ENCODE peak calls at places on chromosomes 7 and 10, in four cellular contexts. H, V, G and S are unnamed samples.

GRCh38 chr7:149317986-149318672 is 56.1 kb downstream of the ZNF783 start:
- DNase-seq in H (no peak), G (peak), V (no peak), S (no peak)

GRCh38 chr10:78727728-78728127 is 341.0 kb upstream of the ZMIZ1 start:
- DNase-seq in V (no peak), G (no peak), H (no peak), S (no peak)

GRCh38 chr7:116265881-116266280 is 55.5 kb downstream of the TES start:
- DNase-seq in H (no peak), V (no peak), G (no peak), S (no peak)

GRCh38 chr10:107611101-107611500 is 446.6 kb upstream of the SORCS1 start:
- DNase-seq in G (no peak), V (no peak), H (no peak), S (no peak)

GRCh38 chr10:124632064-124632531 is 112.1 kb downstream of the FAM53B start:
- DNase-seq in G (no peak), V (peak), H (no peak), S (no peak)

GRCh38 chr10:101217450-101218281 is 11.6 kb downstream of the LBX1 start:
- DNase-seq in H (peak), V (peak), G (peak), S (no peak)

GRCh38 chr7:21771261-21771660 is 174.4 kb downstream of the CDCA7L start:
- DNase-seq in G (no peak), H (no peak), V (no peak), S (no peak)

GRCh38 chr7:18320971-18321567 is 174.5 kb upstream of the HDAC9 start:
- DNase-seq in H (peak), G (peak), V (peak), S (no peak)

GRCh38 chr10:27745719-27746363 is at the start of gene MKX:
- DNase-seq in V (no peak), G (no peak), H (no peak), S (no peak)

GRCh38 chr7:17239683-17240521 is 58.5 kb upstream of the AHR start:
- DNase-seq in H (peak), V (peak), G (no peak), S (no peak)

GRCh38 chr7:121329460-121330052 is 756 bp downstream of the WNT16 start:
- DNase-seq in G (no peak), V (no peak), H (no peak), S (no peak)

GRCh38 chr7:2861509-2861908 is 17.4 kb upstream of the GNA12 start:
- DNase-seq in G (no peak), H (no peak), V (no peak), S (no peak)

DNA sequence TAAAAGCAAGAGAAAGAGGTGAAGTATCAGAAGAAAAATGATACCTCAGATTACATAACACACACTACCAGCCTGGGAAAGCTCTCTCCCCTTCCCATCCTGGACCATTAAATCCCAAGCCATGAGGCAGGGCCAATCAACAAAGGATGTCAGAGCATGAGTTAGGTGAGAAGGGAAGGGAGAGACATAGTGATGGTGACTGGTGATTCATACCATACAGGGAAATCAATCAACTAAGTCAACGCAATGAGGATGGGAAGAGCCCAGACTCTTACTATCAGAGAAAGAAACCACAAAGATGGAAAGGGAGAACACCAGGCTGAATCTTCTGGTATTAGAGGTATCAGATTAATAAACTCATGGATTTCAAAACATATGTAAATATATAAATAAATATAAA is 185.4 kb downstream of the KMT2E start:
- DNase-seq in G (no peak), H (no peak), V (no peak), S (no peak)
- TF ChIP-seq CHD4 in G (no peak), H (no peak), V (no peak), S (no peak)

GRCh38 chr10:99965700-99966099 is 44.0 kb downstream of the DNMBP start:
- DNase-seq in G (no peak), V (no peak), H (no peak), S (no peak)

GRCh38 chr10:99967961-99968360 is 41.8 kb downstream of the DNMBP start:
- DNase-seq in G (no peak), H (no peak), V (no peak), S (no peak)

GRCh38 chr10:99964791-99965190 is 45.0 kb downstream of the DNMBP start:
- DNase-seq in G (no peak), H (no peak), V (no peak), S (no peak)

DNA sequence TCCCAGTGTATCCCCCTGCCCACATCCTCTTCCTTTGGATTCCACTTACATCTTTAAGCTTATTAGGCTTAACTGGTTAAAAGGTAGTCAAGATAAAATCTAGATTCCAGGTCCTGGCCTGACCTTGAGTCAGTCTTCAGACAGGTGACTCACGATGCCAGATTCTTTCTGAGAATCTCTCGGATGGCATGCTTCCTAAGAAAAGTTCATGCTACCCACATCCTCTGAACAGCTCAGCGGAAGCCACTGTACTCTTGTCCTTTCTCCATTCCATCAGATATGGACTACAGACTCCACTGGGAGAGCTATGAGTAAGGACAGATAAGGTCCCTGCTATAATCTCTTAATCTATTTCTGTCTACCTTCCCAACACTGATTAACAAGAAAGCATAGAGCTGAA is 43.4 kb downstream of the DNMBP start:
- DNase-seq in G (no peak), V (no peak), H (peak), S (no peak)
- TF ChIP-seq CHD4 in G (no peak), V (no peak), H (no peak), S (no peak)

DNA sequence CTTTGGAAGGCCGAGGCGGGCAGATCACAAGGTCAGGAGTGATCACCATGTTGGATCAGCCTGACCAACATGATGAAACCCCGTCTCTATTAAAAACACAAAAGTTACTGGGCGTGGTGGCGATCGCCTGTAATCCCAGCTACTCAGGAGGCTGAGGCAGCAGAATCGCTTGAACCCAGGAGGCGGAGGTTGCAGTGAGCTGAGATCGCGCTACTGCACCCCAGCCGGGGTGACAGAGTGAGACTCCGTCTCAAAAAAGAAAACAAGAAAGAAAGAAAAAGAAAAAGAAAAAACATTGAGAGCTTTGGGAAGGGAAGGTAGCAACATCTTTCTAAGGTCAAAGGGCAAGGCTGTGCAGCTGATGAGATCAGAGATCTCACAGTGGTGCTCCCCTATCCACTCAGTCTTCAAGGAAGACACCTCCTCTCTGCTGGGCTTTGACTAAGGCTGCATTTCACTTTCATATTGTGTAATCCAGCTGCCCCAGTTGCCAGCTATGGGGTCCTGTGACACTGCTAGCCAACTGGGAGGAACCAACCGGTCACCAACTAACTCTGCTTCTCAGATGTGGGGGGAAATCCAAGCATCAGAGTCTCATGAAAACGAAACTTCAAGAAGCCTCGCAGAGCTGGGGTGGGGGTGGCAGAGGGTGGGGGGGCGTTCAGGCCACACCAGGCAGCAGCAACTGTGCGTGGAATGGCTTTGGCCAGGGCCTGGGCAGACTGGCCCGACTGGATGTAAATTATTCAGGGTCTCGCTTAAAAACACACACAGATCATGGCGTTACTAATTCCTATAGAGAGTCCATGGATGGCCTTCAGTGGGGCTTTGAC is 1.5 kb downstream of the IL15RA start:
- DNase-seq in V (no peak), H (no peak), G (no peak), S (peak)
- TF ChIP-seq CHD4 in V (no peak), H (no peak), G (no peak), S (no peak)

DNA sequence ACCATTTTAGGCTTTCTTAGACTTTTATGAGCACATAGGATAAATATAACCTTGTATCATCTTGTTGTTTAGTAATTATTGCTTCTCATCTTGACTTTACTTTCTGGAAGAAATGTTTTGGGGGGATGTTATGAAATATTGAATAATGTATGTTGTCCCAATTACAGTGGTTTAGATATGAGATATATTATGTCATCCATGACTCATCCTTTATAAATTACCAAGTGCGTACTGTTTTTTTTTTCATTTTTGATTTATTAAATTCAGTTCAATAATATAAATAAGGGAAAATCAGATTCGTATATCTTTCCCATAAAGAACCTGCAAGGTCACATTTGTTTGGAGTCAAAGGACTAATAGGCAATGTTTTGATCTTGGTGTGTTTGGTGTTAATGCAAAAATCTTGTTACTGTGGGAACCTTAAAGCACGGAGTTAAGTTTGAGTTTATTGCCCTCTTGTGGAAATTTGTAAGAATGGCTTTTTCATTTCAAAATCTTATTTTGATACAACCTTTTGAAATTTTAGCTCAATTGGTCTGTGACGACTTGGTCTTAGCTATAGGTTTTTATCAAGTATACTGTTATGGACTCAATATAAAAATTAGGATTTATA is 108.6 kb downstream of the SRI start:
- DNase-seq in V (peak), G (peak), H (peak), S (no peak)
- TF ChIP-seq CHD4 in V (no peak), G (no peak), H (no peak), S (no peak)